ENCODE peak calls at places on chromosome 9, in six cellular contexts. D is GM10248, R is IMR-90, Y is fibroblast of villous mesenchyme, T is AG04449, M is Daoy. N is an unnamed sample.

GRCh38 chr9:20621553-20622329 is 558 bp downstream of the MLLT3 start:
- DNase-seq in T (no peak), R (peak), M (peak), Y (peak), D (peak), N (peak)

GRCh38 chr9:95611354-95611753 is 94.6 kb upstream of the PTCH1 start:
- DNase-seq in T (no peak), Y (no peak), D (no peak), M (no peak), R (no peak), N (no peak)

GRCh38 chr9:136423432-136424146 is 13.1 kb downstream of the PMPCA start:
- DNase-seq in R (no peak), Y (no peak), D (no peak), T (no peak), M (no peak), N (no peak)

GRCh38 chr9:133505186-133505830 is 19.5 kb downstream of the MYMK start:
- DNase-seq in D (no peak), R (peak), Y (no peak), M (no peak), T (no peak), N (no peak)

GRCh38 chr9:32906213-32906612 is 95.2 kb downstream of the APTX start:
- DNase-seq in R (no peak), M (no peak), T (no peak), Y (no peak), D (no peak), N (no peak)

GRCh38 chr9:137000177-137000930 is 4.0 kb upstream of the CLIC3 start:
- DNase-seq in R (peak), M (no peak), T (peak), D (peak), Y (peak), N (no peak)

GRCh38 chr9:21553441-21553840 is 71.3 kb upstream of the IFNE start:
- DNase-seq in M (no peak), D (no peak), Y (no peak), R (no peak), T (no peak), N (no peak)

GRCh38 chr9:127568971-127569818 is 42.9 kb upstream of the STXBP1 start:
- DNase-seq in Y (peak), T (no peak), R (peak), M (peak), D (peak), N (peak)

GRCh38 chr9:116087751-116088194 is 65.8 kb upstream of the PAPPA start:
- DNase-seq in T (no peak), R (peak), D (no peak), M (peak), Y (peak), N (no peak)

GRCh38 chr9:135965124-135965756 is 4.1 kb upstream of the UBAC1 start:
- DNase-seq in R (no peak), M (no peak), D (no peak), T (no peak), Y (no peak), N (no peak)

GRCh38 chr9:761155-761792 is 80.2 kb upstream of the DMRT1 start:
- DNase-seq in Y (no peak), M (no peak), T (no peak), R (peak), D (no peak), N (no peak)

GRCh38 chr9:16870606-16871357 is at the start of gene BNC2:
- DNase-seq in Y (peak), D (peak), R (peak), T (no peak), M (peak), N (peak)

GRCh38 chr9:125241863-125242739 is 958 bp upstream of the HSPA5 start:
- DNase-seq in Y (no peak), R (no peak), T (no peak), D (peak), M (no peak), N (no peak)

GRCh38 chr9:34254141-34254913 is 74.7 kb downstream of the KIF24 start:
- DNase-seq in Y (peak), M (peak), D (no peak), R (peak), T (peak), N (no peak)

GRCh38 chr9:133135193-133135745 is 14.2 kb upstream of the RALGDS start:
- DNase-seq in R (peak), Y (peak), T (no peak), D (no peak), M (peak), N (no peak)

GRCh38 chr9:107422189-107422802 is 67.3 kb downstream of the KLF4 start:
- DNase-seq in T (no peak), Y (peak), D (peak), M (peak), R (peak), N (peak)

GRCh38 chr9:93130861-93131481 is 3.1 kb downstream of the NINJ1 start:
- DNase-seq in Y (peak), D (no peak), R (no peak), T (no peak), M (no peak), N (no peak)

GRCh38 chr9:36864491-36865410 is 169.3 kb downstream of the PAX5 start:
- DNase-seq in T (no peak), R (no peak), Y (no peak), M (no peak), D (no peak), N (peak)

GRCh38 chr9:109771084-109771483 is 8.9 kb upstream of the PALM2AKAP2 start:
- DNase-seq in T (peak), M (peak), Y (peak), R (peak), D (no peak), N (peak)

GRCh38 chr9:80948107-80948506 is 741.2 kb downstream of the TLE1 start:
- DNase-seq in M (no peak), D (no peak), T (no peak), Y (no peak), R (no peak), N (no peak)

GRCh38 chr9:116656977-116657376 is 30.1 kb upstream of the TRIM32 start:
- DNase-seq in M (no peak), D (no peak), T (no peak), Y (no peak), R (peak), N (no peak)

GRCh38 chr9:20728493-20729220 is 44.6 kb downstream of the FOCAD start:
- DNase-seq in Y (peak), T (no peak), R (peak), M (no peak), D (no peak), N (no peak)

GRCh38 chr9:97856857-97857602 is 4.0 kb downstream of the FOXE1 start:
- DNase-seq in M (no peak), D (no peak), Y (no peak), R (no peak), T (no peak), N (no peak)